ENCODE peak calls at places on chromosomes 2 and 18, in ten cellular contexts. One of them, this sample, is unnamed.

GRCh38 chr18:39039828-39040227 is 1474.2 kb upstream of the CELF4 start:
- DNase-seq in transverse colon: no peak
- DNase-seq in IMR-90: no peak
- DNase-seq in breast epithelium: no peak
- DNase-seq in NB4: no peak
- DNase-seq in body of pancreas: no peak
- DNase-seq in ovary: no peak
- DNase-seq in gastrocnemius medialis: no peak
- DNase-seq in upper lobe of left lung: no peak
- DNase-seq in HepG2: no peak
- DNase-seq in this sample: no peak

GRCh38 chr2:150376627-150377335 is 110.7 kb downstream of the RND3 start:
- DNase-seq in transverse colon: no peak
- DNase-seq in IMR-90: peak; percentile 34
- DNase-seq in breast epithelium: no peak
- DNase-seq in NB4: no peak
- DNase-seq in body of pancreas: no peak
- DNase-seq in ovary: no peak
- DNase-seq in gastrocnemius medialis: peak; percentile 37
- DNase-seq in upper lobe of left lung: no peak
- DNase-seq in HepG2: peak; percentile 25
- DNase-seq in this sample: peak; percentile 59

GRCh38 chr2:205650450-205650849 is 31.9 kb upstream of the NRP2 start:
- DNase-seq in transverse colon: no peak
- DNase-seq in IMR-90: peak; percentile 61
- DNase-seq in breast epithelium: no peak
- DNase-seq in NB4: peak; percentile 8
- DNase-seq in body of pancreas: no peak
- DNase-seq in ovary: no peak
- DNase-seq in gastrocnemius medialis: no peak
- DNase-seq in upper lobe of left lung: no peak
- DNase-seq in HepG2: no peak
- DNase-seq in this sample: no peak

GRCh38 chr2:160493227-160494028 is at the start of gene RBMS1:
- DNase-seq in transverse colon: peak; percentile 53
- DNase-seq in IMR-90: peak; percentile 44
- DNase-seq in breast epithelium: peak; percentile 53
- DNase-seq in NB4: peak; percentile 77
- DNase-seq in body of pancreas: peak; percentile 50
- DNase-seq in ovary: peak; percentile 76
- DNase-seq in gastrocnemius medialis: peak; percentile 40
- DNase-seq in upper lobe of left lung: peak; percentile 92
- DNase-seq in HepG2: peak; percentile 60
- DNase-seq in this sample: no peak

GRCh38 chr18:78813898-78814297 is 165.7 kb upstream of the SALL3 start:
- DNase-seq in transverse colon: no peak
- DNase-seq in IMR-90: no peak
- DNase-seq in breast epithelium: no peak
- DNase-seq in NB4: no peak
- DNase-seq in body of pancreas: no peak
- DNase-seq in ovary: no peak
- DNase-seq in gastrocnemius medialis: no peak
- DNase-seq in upper lobe of left lung: no peak
- DNase-seq in HepG2: no peak
- DNase-seq in this sample: no peak

GRCh38 chr2:191289049-191289448 is 43.8 kb downstream of the MYO1B start:
- DNase-seq in transverse colon: no peak
- DNase-seq in IMR-90: no peak
- DNase-seq in breast epithelium: no peak
- DNase-seq in NB4: no peak
- DNase-seq in body of pancreas: no peak
- DNase-seq in ovary: no peak
- DNase-seq in gastrocnemius medialis: no peak
- DNase-seq in upper lobe of left lung: no peak
- DNase-seq in HepG2: no peak
- DNase-seq in this sample: no peak

GRCh38 chr18:11246466-11246865 is 97.1 kb upstream of the PIEZO2 start:
- DNase-seq in transverse colon: no peak
- DNase-seq in IMR-90: peak; percentile 33
- DNase-seq in breast epithelium: no peak
- DNase-seq in NB4: no peak
- DNase-seq in body of pancreas: no peak
- DNase-seq in ovary: no peak
- DNase-seq in gastrocnemius medialis: no peak
- DNase-seq in upper lobe of left lung: no peak
- DNase-seq in HepG2: no peak
- DNase-seq in this sample: no peak

GRCh38 chr18:48109961-48110493 is 179.6 kb upstream of the SMAD2 start:
- DNase-seq in transverse colon: no peak
- DNase-seq in IMR-90: no peak
- DNase-seq in breast epithelium: no peak
- DNase-seq in NB4: no peak
- DNase-seq in body of pancreas: no peak
- DNase-seq in ovary: no peak
- DNase-seq in gastrocnemius medialis: no peak
- DNase-seq in upper lobe of left lung: no peak
- DNase-seq in HepG2: no peak
- DNase-seq in this sample: no peak

GRCh38 chr2:219484343-219485200 is 14.1 kb upstream of the GMPPA start:
- DNase-seq in transverse colon: no peak
- DNase-seq in IMR-90: no peak
- DNase-seq in breast epithelium: no peak
- DNase-seq in NB4: no peak
- DNase-seq in body of pancreas: no peak
- DNase-seq in ovary: no peak
- DNase-seq in gastrocnemius medialis: no peak
- DNase-seq in upper lobe of left lung: peak; percentile 84
- DNase-seq in HepG2: no peak
- DNase-seq in this sample: no peak

DNA sequence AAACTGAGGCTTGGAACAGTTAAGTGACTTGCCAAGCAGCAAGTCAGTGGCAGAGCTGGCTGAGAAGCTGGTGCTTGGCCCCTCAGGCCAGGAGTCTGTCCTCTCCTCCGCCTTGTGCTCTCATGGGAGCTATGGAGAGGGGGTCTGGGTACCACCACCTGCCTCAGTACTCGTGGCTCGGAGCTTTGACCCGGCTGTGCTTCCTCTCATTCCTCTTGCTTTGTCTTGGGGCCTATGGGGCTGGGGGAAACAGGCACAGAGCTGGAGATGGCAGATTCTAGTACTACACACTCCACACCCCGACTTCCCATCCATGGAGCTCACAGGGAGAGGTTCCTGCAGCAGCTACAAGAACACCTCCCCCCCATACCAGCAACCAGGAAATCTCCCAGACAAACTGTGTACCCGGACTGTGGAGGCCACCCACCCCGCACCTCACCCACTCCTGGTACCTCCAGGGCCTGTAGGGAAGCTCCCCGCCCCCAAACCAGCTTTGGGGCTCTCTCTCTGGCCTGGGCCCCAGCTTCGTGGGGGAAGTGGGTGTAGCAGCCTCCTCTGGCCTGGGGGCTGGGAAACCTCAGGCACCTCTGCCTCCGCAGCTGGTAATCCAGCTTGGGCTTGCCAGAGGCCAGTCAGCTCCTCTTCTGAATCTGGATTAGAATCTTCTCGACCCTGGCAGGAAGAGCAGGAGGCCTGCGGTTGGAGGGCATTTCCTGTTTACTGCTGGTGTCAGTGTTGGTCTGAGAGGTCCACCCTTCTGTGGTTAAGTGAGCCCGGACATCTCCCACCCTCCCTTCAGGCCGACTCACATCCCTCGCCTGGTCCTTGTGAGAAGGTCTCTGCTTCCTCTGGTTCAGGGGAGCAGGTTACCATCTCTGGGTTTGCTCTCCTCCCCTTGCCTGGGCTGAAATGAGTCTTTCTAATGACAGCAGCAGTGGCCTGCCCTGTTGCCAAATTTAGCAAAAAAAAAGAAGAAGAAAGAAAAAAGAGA is 22.3 kb upstream of the RHOB start:
- DNase-seq in transverse colon: peak; percentile 67
- DNase-seq in IMR-90: peak; percentile 93
- DNase-seq in breast epithelium: no peak
- DNase-seq in NB4: peak; percentile 94
- DNase-seq in body of pancreas: no peak
- DNase-seq in ovary: no peak
- DNase-seq in gastrocnemius medialis: peak; percentile 65
- DNase-seq in upper lobe of left lung: no peak
- DNase-seq in HepG2: no peak
- DNase-seq in this sample: no peak
- TF ChIP-seq POLR2A in transverse colon: peak; percentile 20
- TF ChIP-seq POLR2A in IMR-90: peak; percentile 27
- TF ChIP-seq POLR2A in breast epithelium: no peak
- TF ChIP-seq POLR2A in NB4: no peak
- TF ChIP-seq POLR2A in body of pancreas: no peak
- TF ChIP-seq POLR2A in ovary: no peak
- TF ChIP-seq POLR2A in gastrocnemius medialis: peak; percentile 30
- TF ChIP-seq POLR2A in upper lobe of left lung: no peak
- TF ChIP-seq POLR2A in HepG2: no peak
- TF ChIP-seq POLR2A in this sample: no peak

DNA sequence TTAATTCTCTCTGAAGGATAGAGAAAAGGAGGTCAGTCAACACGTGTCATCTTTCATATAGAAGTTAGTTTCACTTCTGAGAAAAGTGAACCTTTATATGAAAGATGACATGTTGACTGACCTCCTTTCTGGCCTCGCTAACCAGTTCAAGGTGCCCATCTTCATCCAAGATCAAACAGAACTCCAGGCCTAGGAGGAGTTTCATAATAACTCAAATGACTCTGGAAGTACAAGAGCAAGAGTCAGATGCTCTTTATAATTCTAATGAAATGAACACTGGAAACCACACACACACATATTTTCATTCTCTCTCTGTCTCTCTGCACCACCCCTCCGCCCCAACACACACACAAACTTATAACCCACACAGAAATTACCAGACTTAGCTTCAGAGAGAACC is 16.3 kb downstream of the ANKRD44 start:
- DNase-seq in transverse colon: no peak
- DNase-seq in IMR-90: no peak
- DNase-seq in breast epithelium: no peak
- DNase-seq in NB4: no peak
- DNase-seq in body of pancreas: no peak
- DNase-seq in ovary: no peak
- DNase-seq in gastrocnemius medialis: no peak
- DNase-seq in upper lobe of left lung: no peak
- DNase-seq in HepG2: no peak
- DNase-seq in this sample: no peak
- H3K4me3 ChIP-seq in transverse colon: no peak overlapping the region
- H3K4me3 ChIP-seq in IMR-90: no peak overlapping the region
- H3K4me3 ChIP-seq in breast epithelium: no peak overlapping the region
- H3K4me3 ChIP-seq in NB4: no peak overlapping the region
- H3K4me3 ChIP-seq in body of pancreas: no peak overlapping the region
- H3K4me3 ChIP-seq in ovary: no peak overlapping the region
- H3K4me3 ChIP-seq in gastrocnemius medialis: no peak overlapping the region
- H3K4me3 ChIP-seq in upper lobe of left lung: no peak overlapping the region
- H3K4me3 ChIP-seq in HepG2: no peak overlapping the region
- H3K4me3 ChIP-seq in this sample: no peak overlapping the region

DNA sequence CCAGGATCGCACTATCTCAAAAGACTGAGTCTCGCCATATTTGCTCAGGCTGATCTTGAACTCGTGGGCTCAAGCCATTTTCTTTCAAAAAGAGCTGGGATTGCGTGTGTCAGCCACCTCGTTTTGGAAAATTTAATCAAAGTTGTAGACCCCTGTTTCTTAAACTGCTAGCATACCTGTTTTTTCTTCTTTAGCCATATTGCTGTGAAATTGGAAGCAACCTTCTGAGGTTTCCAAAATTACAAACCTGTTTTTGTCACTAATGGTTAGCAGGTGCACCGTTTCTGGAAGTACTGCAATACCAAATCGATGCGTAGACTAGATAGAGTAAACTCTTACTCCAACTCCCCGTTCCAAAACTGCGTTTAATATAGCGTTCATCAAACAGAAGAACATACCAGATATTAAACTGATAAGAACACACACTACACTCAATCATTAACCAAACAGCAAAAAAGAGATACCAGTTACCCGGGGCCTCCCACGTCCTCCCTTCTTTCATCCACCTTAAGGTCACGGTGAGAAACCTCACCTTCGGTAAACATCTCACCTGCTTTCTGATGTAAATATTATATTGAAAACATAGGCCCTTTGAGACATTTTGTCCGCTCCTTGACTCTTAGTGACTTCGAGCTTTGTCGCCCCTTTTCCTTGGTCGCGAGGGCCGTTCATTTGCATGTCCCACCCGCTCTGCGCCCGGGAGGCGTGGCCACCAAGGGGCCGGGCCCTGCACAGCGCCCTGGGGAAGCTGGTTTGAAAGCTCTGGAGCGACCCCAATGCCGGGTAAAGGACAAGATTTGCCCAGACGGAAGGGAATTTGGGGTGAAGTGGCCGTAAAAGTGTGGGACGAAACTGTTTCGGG is at the start of gene RNU2-63P:
- DNase-seq in transverse colon: peak; percentile 83
- DNase-seq in IMR-90: peak; percentile 96
- DNase-seq in breast epithelium: peak; percentile 65
- DNase-seq in NB4: peak; percentile 92
- DNase-seq in body of pancreas: peak; percentile 80
- DNase-seq in ovary: peak; percentile 76
- DNase-seq in gastrocnemius medialis: peak; percentile 56
- DNase-seq in upper lobe of left lung: peak; percentile 93
- DNase-seq in HepG2: peak; percentile 96
- DNase-seq in this sample: peak; percentile 42
- TF ChIP-seq POLR2A in transverse colon: peak; percentile 71
- TF ChIP-seq POLR2A in IMR-90: peak; percentile 100
- TF ChIP-seq POLR2A in breast epithelium: no peak
- TF ChIP-seq POLR2A in NB4: peak; percentile 99
- TF ChIP-seq POLR2A in body of pancreas: peak; percentile 99
- TF ChIP-seq POLR2A in ovary: no peak
- TF ChIP-seq POLR2A in gastrocnemius medialis: peak; percentile 56
- TF ChIP-seq POLR2A in upper lobe of left lung: peak; percentile 44
- TF ChIP-seq POLR2A in HepG2: peak; percentile 97
- TF ChIP-seq POLR2A in this sample: no peak

DNA sequence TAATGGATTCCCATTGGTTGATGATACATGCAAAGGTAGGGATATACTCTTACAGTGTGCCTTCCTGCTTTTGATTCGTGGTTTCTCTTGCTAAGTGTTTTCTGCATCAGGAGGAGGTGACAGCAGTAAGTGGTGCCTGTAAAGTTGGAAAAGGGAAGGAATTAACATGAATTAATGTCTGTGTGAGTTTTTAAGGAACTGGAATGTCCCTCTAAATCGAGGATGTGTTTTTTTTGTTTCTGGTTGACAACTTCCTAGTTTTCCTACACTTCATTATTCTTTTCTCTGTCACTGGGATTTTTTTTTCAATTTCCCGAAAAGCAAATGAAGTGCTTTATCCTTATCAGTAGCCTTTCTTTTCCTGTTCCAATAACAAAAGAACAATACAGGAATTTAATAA is 54.4 kb downstream of the CRIM1 start:
- DNase-seq in transverse colon: no peak
- DNase-seq in IMR-90: no peak
- DNase-seq in breast epithelium: no peak
- DNase-seq in NB4: no peak
- DNase-seq in body of pancreas: no peak
- DNase-seq in ovary: no peak
- DNase-seq in gastrocnemius medialis: no peak
- DNase-seq in upper lobe of left lung: no peak
- DNase-seq in HepG2: no peak
- DNase-seq in this sample: no peak
- H3K4me3 ChIP-seq in transverse colon: no peak overlapping the region
- H3K4me3 ChIP-seq in IMR-90: no peak overlapping the region
- H3K4me3 ChIP-seq in breast epithelium: no peak overlapping the region
- H3K4me3 ChIP-seq in NB4: no peak overlapping the region
- H3K4me3 ChIP-seq in body of pancreas: no peak overlapping the region
- H3K4me3 ChIP-seq in ovary: no peak overlapping the region
- H3K4me3 ChIP-seq in gastrocnemius medialis: no peak overlapping the region
- H3K4me3 ChIP-seq in upper lobe of left lung: no peak overlapping the region
- H3K4me3 ChIP-seq in HepG2: no peak overlapping the region
- H3K4me3 ChIP-seq in this sample: no peak overlapping the region

GRCh38 chr2:16071039-16071864 is 130.9 kb downstream of the MYCN start:
- DNase-seq in transverse colon: no peak
- DNase-seq in IMR-90: no peak
- DNase-seq in breast epithelium: no peak
- DNase-seq in NB4: no peak
- DNase-seq in body of pancreas: no peak
- DNase-seq in ovary: no peak
- DNase-seq in gastrocnemius medialis: no peak
- DNase-seq in upper lobe of left lung: no peak
- DNase-seq in HepG2: no peak
- DNase-seq in this sample: no peak
- TF ChIP-seq POLR2A in transverse colon: no peak
- TF ChIP-seq POLR2A in IMR-90: no peak
- TF ChIP-seq POLR2A in breast epithelium: no peak
- TF ChIP-seq POLR2A in NB4: no peak
- TF ChIP-seq POLR2A in body of pancreas: no peak
- TF ChIP-seq POLR2A in ovary: no peak
- TF ChIP-seq POLR2A in gastrocnemius medialis: no peak
- TF ChIP-seq POLR2A in upper lobe of left lung: no peak
- TF ChIP-seq POLR2A in HepG2: no peak
- TF ChIP-seq POLR2A in this sample: no peak